ENCODE peak calls at places on chromosome 3, in six cellular contexts. B is ovary, S is heart right ventricle, N is GM18507, A is AG04450, U is endothelial cell. R is an unnamed sample.

GRCh38 chr3:56989434-56990294 is 70.8 kb upstream of the SPATA12 start:
- DNase-seq in A (no peak), N (no peak), U (no peak), B (peak), S (peak), R (no peak)

GRCh38 chr3:38264307-38264706 is 1.3 kb upstream of the SLC22A13 start:
- DNase-seq in N (no peak), B (no peak), S (no peak), U (no peak), A (no peak), R (no peak)

GRCh38 chr3:31444220-31445142 is 88.2 kb upstream of the STT3B start:
- DNase-seq in U (no peak), N (no peak), B (no peak), A (no peak), S (no peak), R (no peak)

GRCh38 chr3:177777699-177778098 is 580.4 kb upstream of the TBL1XR1 start:
- DNase-seq in B (no peak), A (no peak), N (peak), U (peak), S (peak), R (no peak)

GRCh38 chr3:167493240-167493639 is 19.4 kb upstream of the SERPINI2 start:
- DNase-seq in N (no peak), B (no peak), U (peak), A (no peak), S (no peak), R (no peak)

GRCh38 chr3:133487920-133488540 is 85.5 kb upstream of the CDV3 start:
- DNase-seq in S (no peak), B (no peak), N (no peak), U (no peak), A (no peak), R (no peak)

GRCh38 chr3:71130516-71131384 is 452.8 kb downstream of the FOXP1 start:
- DNase-seq in A (peak), U (peak), B (peak), N (no peak), S (peak), R (no peak)

GRCh38 chr3:150917941-150918340 is 12.7 kb upstream of the MINDY4B start:
- DNase-seq in U (no peak), N (no peak), B (no peak), A (no peak), S (no peak), R (no peak)

GRCh38 chr3:52526151-52526561 is 7.5 kb downstream of the NT5DC2 start:
- DNase-seq in B (no peak), U (no peak), N (no peak), A (no peak), S (peak), R (no peak)

GRCh38 chr3:34863485-34863884 is 775.8 kb upstream of the ARPP21 start:
- DNase-seq in N (no peak), U (no peak), B (no peak), S (no peak), A (no peak), R (no peak)

GRCh38 chr3:86787091-86787490 is 203.9 kb downstream of the VGLL3 start:
- DNase-seq in N (no peak), U (no peak), S (no peak), A (no peak), B (no peak), R (no peak)

GRCh38 chr3:150734795-150735119 is 28.2 kb downstream of the SIAH2 start:
- DNase-seq in B (no peak), N (no peak), A (no peak), S (no peak), U (no peak), R (no peak)

GRCh38 chr3:8937064-8938020 is 25.9 kb downstream of the RAD18 start:
- DNase-seq in A (peak), S (no peak), B (no peak), U (no peak), N (no peak), R (peak)

GRCh38 chr3:169855514-169855913 is 14.2 kb downstream of the LRRC31 start:
- DNase-seq in A (no peak), N (no peak), U (no peak), S (no peak), B (no peak), R (no peak)

GRCh38 chr3:25486932-25487331 is 58.9 kb downstream of the RARB start:
- DNase-seq in A (no peak), S (no peak), B (no peak), N (no peak), U (no peak), R (no peak)

GRCh38 chr3:193342551-193342950 is 36.0 kb downstream of the ATP13A5 start:
- DNase-seq in A (no peak), B (no peak), N (no peak), U (no peak), S (no peak), R (no peak)

R was measured in skeletal muscle cell.